ENCODE peak calls at places on chromosomes 3 and 15, in four cellular contexts. L, U, M and V are unnamed samples.
A peak's percentile ranks its signal among the peaks of the same experiment; 100 is the strongest.

GRCh38 chr3:155745795-155746550 is 1.1 kb upstream of the PLCH1 start:
- DNase-seq in L (peak; percentile 89), U (peak; percentile 27), M (peak; percentile 4), V (no peak)

GRCh38 chr15:40053234-40054055 is 14.5 kb upstream of the SRP14 start:
- DNase-seq in L (peak; percentile 20), U (no peak), M (peak; percentile 32), V (no peak)

GRCh38 chr3:4768521-4768920 is 210.7 kb upstream of the BHLHE40 start:
- DNase-seq in L (no peak), U (no peak), M (no peak), V (no peak)

GRCh38 chr15:44726568-44727461 is 9.5 kb upstream of the TRIM69 start:
- DNase-seq in L (peak; percentile 56), U (peak; percentile 39), M (peak; percentile 97), V (peak; percentile 96)

GRCh38 chr3:40130721-40131120 is 178.8 kb upstream of the EIF1B start:
- DNase-seq in L (no peak), U (no peak), M (no peak), V (no peak)

GRCh38 chr15:67755936-67756335 is 69.4 kb upstream of the SKOR1 start:
- DNase-seq in L (no peak), U (no peak), M (no peak), V (no peak)

GRCh38 chr3:177111541-177111949 is 85.7 kb downstream of the TBL1XR1 start:
- DNase-seq in L (no peak), U (no peak), M (no peak), V (no peak)

GRCh38 chr3:134364061-134364935 is 9.9 kb downstream of the AMOTL2 start:
- DNase-seq in L (peak; percentile 98), U (peak; percentile 93), M (peak; percentile 37), V (peak; percentile 98)

GRCh38 chr3:142210608-142211007 is 14.8 kb downstream of the GK5 start:
- DNase-seq in L (no peak), U (no peak), M (no peak), V (peak; percentile 14)

GRCh38 chr3:62265528-62265927 is 107.8 kb downstream of the FEZF2 start:
- DNase-seq in L (no peak), U (no peak), M (no peak), V (no peak)

GRCh38 chr3:112605285-112605684 is 35.7 kb downstream of the CCDC80 start:
- DNase-seq in L (no peak), U (no peak), M (no peak), V (peak; percentile 79)